ENCODE peak calls at places on chromosomes 11 and 22, in four cellular contexts. Y, B, K and H are unnamed samples.

GRCh38 chr11:72725731-72726042 is 26.5 kb downstream of the ARAP1 start:
- DNase-seq in Y (no peak), B (no peak), K (no peak), H (no peak)

GRCh38 chr11:90363739-90364138 is 140.9 kb upstream of the CHORDC1 start:
- DNase-seq in Y (no peak), B (no peak), K (no peak), H (no peak)

GRCh38 chr11:118010738-118011461 is 24.7 kb downstream of the IL10RA start:
- DNase-seq in Y (peak), B (peak), K (no peak), H (peak)

GRCh38 chr22:48581206-48581766 is 1246.4 kb downstream of the BRD1 start:
- DNase-seq in Y (no peak), B (no peak), K (no peak), H (no peak)

GRCh38 chr22:44259366-44260215 is 53.2 kb downstream of the SHISAL1 start:
- DNase-seq in Y (no peak), B (no peak), K (peak), H (no peak)

GRCh38 chr11:109298865-109299264 is 123.1 kb upstream of the C11orf87 start:
- DNase-seq in Y (no peak), B (no peak), K (no peak), H (no peak)

GRCh38 chr11:34190192-34191139 is 85.0 kb downstream of the NAT10 start:
- DNase-seq in Y (no peak), B (no peak), K (no peak), H (no peak)

GRCh38 chr11:60265373-60266214 is 14.9 kb upstream of the MS4A4A start:
- DNase-seq in Y (no peak), B (no peak), K (no peak), H (no peak)

GRCh38 chr11:86596861-86597632 is 75.4 kb downstream of the ME3 start:
- DNase-seq in Y (no peak), B (no peak), K (no peak), H (no peak)

GRCh38 chr22:35589071-35589735 is 27.9 kb downstream of the MB start:
- DNase-seq in Y (no peak), B (no peak), K (no peak), H (no peak)

GRCh38 chr11:120539681-120540369 is 28.3 kb downstream of the GRIK4 start:
- DNase-seq in Y (no peak), B (no peak), K (no peak), H (no peak)

GRCh38 chr11:72621008-72621610 is 53.1 kb downstream of the PDE2A start:
- DNase-seq in Y (no peak), B (no peak), K (no peak), H (no peak)

GRCh38 chr22:39240841-39241631 is 3.7 kb downstream of the PDGFB start:
- DNase-seq in Y (no peak), B (peak), K (peak), H (no peak)

DNA sequence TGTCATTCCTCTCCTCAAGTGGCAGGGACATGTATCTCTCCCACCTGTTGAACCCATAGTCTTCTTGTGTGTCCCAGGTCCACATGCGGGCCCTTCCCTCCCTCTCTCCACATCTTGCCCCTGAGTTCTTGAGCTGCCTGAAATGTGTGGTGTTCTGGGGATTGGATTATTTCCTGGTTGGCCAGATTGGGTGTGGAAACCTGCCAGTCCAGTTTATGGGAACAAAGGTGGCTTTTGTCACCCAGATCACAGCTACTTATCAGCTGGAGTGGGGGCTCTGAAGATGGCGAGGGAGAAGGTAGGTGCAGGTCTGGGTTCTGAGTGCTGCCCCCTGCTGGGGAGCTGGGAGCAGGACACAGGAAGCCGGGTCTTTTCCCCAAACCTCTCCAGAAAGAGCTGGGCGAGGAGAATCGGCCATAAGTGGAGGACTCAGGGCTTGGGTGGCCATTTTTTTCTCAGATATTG is 14.2 kb downstream of the DTX4 start:
- DNase-seq in Y (peak), B (peak), K (no peak), H (peak)
- TF ChIP-seq POLR2A in Y (no peak), B (peak), K (no peak), H (no peak)

DNA sequence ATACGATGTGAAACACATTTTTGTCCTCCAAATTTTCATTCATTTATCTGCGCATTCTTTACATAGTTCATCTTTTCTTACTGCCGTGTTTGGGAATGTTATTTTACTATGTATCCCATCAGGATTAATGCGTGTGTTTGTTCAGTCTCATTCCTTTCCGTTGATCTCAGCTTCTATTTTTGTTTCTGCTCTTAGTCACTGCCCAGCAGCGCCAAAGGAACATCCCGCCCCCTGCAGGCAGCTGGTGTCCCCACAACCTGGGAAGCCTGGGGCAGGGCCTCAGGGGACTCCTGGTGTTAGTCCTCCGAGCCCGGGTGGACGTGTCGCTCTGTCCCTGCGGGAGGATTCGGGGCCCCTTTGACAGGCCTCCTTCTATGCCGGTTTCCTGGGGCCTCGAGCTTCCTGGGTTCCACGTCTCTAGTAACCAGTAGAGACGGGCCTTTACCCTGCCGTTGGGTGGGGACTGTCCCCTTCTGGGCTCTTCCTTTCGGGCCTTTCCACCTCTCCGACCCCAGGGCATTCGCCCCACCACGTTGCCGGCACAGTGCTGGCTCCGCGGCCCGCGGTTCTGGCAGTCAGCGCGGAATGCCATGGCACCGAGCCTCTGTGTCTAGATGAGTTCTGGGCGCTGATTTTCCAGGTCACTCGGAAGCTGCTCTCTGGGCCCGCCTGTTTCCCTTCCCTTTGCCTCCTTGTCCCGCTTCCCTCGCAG is 39.8 kb downstream of the WEE1 start:
- DNase-seq in Y (peak), B (peak), K (peak), H (peak)
- TF ChIP-seq POLR2A in Y (no peak), B (peak), K (peak), H (peak)

GRCh38 chr11:122105009-122105828 is 10.8 kb downstream of the BLID start:
- DNase-seq in Y (no peak), B (no peak), K (no peak), H (no peak)
- TF ChIP-seq POLR2A in Y (no peak), B (no peak), K (no peak), H (no peak)

GRCh38 chr11:107711861-107712260 is at the start of gene SLN:
- DNase-seq in Y (no peak), B (no peak), K (no peak), H (no peak)
- TF ChIP-seq POLR2A in Y (no peak), B (no peak), K (no peak), H (no peak)

GRCh38 chr11:65435981-65436411 is 13.4 kb downstream of the NEAT1 start:
- DNase-seq in Y (no peak), B (no peak), K (no peak), H (no peak)

GRCh38 chr11:65435330-65435931 is 12.8 kb downstream of the NEAT1 start:
- DNase-seq in Y (no peak), B (peak), K (no peak), H (no peak)

GRCh38 chr11:65434057-65434666 is 11.6 kb downstream of the NEAT1 start:
- DNase-seq in Y (no peak), B (peak), K (no peak), H (no peak)

GRCh38 chr11:65433657-65434056 is 11.1 kb downstream of the NEAT1 start:
- DNase-seq in Y (no peak), B (peak), K (no peak), H (no peak)

DNA sequence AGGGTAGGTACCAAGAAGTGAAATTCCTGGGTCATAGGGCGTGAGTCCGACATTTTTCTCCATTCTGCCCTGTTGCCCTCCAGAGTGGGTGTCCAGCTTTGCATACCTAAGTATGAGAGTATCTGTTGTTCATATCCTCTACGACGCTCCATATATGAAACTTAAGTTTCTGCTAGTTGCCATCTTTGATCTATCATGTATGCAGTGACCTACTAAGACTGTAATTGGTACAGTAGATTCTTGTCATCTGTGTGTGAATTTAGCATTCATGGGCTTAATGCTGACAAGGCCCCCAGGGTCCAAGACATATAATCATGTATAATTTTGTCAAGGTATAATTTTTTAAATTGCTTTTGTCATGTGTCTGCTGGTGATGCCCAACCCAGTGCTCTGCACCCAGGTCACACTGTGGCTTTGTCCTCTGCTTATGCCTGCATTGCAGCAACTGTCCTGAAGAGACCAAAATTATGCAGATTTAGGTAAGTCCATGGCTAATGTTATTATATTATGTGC is 12.1 kb downstream of the NEAT1 start:
- DNase-seq in Y (no peak), B (peak), K (no peak), H (no peak)
- TF ChIP-seq POLR2A in Y (no peak), B (no peak), K (no peak), H (no peak)

DNA sequence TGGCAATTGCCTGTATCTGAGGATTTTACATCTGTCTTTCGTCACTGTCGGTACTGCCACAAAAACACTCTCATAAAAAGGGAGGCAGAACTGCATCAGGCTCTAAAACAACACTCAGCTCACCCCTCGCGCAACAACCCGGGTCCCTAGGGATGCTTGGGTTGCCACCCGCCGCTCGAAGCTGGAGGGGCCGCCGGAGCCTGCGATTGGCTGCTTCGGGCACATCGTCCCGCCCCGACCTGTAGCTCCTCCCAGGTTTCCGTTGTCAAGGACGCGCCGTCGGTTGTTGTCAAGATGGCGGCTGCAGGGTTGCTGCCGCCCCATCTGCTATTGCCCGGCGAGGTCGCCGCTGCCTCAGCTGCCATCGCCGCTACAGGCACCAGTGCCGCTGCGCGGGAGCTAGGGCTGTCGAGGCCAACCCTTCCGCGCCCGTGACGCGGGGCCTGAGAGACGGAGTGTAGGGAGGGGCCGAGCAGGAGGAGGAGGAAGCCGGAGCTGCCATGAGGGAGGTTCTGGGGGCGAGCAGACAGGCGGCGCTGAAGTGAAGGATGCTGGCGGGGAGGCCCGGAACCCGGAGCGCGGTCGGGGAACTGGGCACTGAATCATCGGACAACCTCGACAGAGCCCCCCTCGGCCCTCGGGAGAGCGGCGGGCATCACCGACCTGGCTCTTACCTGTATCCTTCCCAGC is at the start of gene CEP126:
- DNase-seq in Y (peak), B (peak), K (peak), H (peak)
- TF ChIP-seq POLR2A in Y (no peak), B (peak), K (peak), H (no peak)

DNA sequence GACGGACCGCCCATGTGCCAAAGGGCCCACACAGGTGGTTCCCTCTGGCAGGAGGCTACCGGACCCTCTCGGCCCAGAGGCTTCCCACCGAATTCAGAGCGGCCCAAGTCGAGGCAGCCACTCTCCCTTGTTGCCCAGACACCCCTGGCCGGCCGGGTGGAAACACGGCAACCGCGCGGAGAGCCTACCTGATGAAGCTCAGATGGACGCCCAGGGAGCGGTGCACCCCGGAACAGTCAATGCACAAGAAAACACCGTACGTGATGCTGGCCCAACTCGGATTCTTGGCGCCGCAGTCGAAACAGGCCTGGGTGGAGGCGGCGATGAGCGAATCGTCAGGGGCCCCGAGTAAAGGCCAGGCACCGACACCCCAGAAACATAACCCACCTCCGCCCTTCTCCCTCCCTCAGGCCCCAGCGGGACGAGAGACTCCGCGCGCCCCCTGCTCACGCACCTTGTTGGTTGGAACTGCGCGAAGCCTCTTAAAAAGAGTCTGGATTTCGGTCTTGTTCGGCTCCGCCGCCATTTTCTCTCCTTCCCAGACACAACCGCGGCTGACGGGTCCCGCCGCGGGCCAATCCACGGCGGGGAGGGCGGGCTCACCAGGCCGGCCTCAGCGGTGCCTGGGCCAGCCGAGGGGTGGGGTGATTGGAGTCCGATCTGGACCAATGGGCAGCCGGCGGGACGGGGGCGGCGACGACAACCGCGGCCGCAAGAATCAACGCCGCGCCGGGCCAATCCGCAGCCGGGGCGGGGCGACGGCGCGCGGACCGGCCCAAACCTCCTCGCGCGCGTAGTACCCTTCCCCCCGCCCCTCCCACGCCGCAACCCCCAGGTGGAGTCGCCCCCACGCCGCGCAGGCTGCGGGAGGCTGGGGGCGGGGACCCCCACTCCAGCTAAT is at the start of gene ARFGAP2:
- DNase-seq in Y (peak), B (peak), K (peak), H (peak)
- TF ChIP-seq POLR2A in Y (peak), B (peak), K (no peak), H (peak)

GRCh38 chr22:30208631-30209603 is 37.6 kb downstream of the LIF start:
- DNase-seq in Y (no peak), B (no peak), K (peak), H (no peak)
- TF ChIP-seq POLR2A in Y (no peak), B (no peak), K (no peak), H (no peak)

GRCh38 chr11:7703785-7704184 is 2.5 kb downstream of the OVCH2 start:
- DNase-seq in Y (no peak), B (no peak), K (no peak), H (no peak)
- TF ChIP-seq POLR2A in Y (no peak), B (no peak), K (no peak), H (no peak)